ENCODE peak calls at places on chromosome 20, in nine cellular contexts. V is activated T-cell treated with anti-CD3 and anti-CD28 coated beads for 1 hour; Z is GM23248; W is memory B cell; X is ureter; T is activated T-helper 1 cell treated with anti-CD3 and anti-CD28 coated beads, Interleukin-2, amount 50 U/mL, for 16 hours; A is sigmoid colon; M is pons; G is left lung. N is an unnamed sample.

GRCh38 chr20:9119776-9120175 is 50.9 kb downstream of the PLCB4 start:
- DNase-seq in V (no peak), Z (no peak), W (no peak), X (peak), T (no peak), A (peak), M (peak), G (peak), N (no peak)

GRCh38 chr20:4516851-4517250 is 204.9 kb upstream of the PRND start:
- DNase-seq in V (no peak), Z (peak), W (no peak), X (no peak), T (no peak), A (no peak), M (no peak), G (no peak), N (no peak)

GRCh38 chr20:39855056-39855455 is 834.0 kb downstream of the MAFB start:
- DNase-seq in V (no peak), Z (peak), W (no peak), X (no peak), T (no peak), A (no peak), M (no peak), G (no peak), N (no peak)

GRCh38 chr20:49281059-49281912 is 3.4 kb upstream of the ZNFX1 start:
- DNase-seq in V (no peak), Z (peak), W (peak), X (no peak), T (no peak), A (no peak), M (no peak), G (no peak), N (no peak)

GRCh38 chr20:23520185-23520584 is 29.3 kb downstream of the CST8 start:
- DNase-seq in V (no peak), Z (no peak), W (no peak), X (no peak), T (no peak), A (no peak), M (no peak), G (no peak), N (no peak)

GRCh38 chr20:10309326-10309725 is 90.7 kb downstream of the SNAP25 start:
- DNase-seq in V (no peak), Z (peak), W (no peak), X (no peak), T (no peak), A (no peak), M (no peak), G (no peak), N (no peak)

GRCh38 chr20:51326241-51326819 is 216.2 kb downstream of the NFATC2 start:
- DNase-seq in V (peak), Z (peak), W (no peak), X (no peak), T (no peak), A (no peak), M (peak), G (no peak), N (peak)

GRCh38 chr20:44001667-44002596 is 87.3 kb downstream of the TOX2 start:
- DNase-seq in V (no peak), Z (no peak), W (no peak), X (no peak), T (no peak), A (no peak), M (no peak), G (no peak), N (no peak)

GRCh38 chr20:44167736-44168135 is 19.3 kb downstream of the JPH2 start:
- DNase-seq in V (no peak), Z (no peak), W (no peak), X (no peak), T (no peak), A (no peak), M (no peak), G (no peak), N (no peak)

GRCh38 chr20:51631011-51631950 is 88.8 kb upstream of the NFATC2 start:
- DNase-seq in V (no peak), Z (peak), W (no peak), X (peak), T (no peak), A (peak), M (peak), G (peak), N (no peak)

GRCh38 chr20:53559816-53560215 is 33.8 kb downstream of the ZNF217 start:
- DNase-seq in V (no peak), Z (peak), W (no peak), X (no peak), T (no peak), A (no peak), M (no peak), G (no peak), N (no peak)

GRCh38 chr20:5844063-5844681 is 94.0 kb downstream of the SHLD1 start:
- DNase-seq in V (peak), Z (peak), W (no peak), X (no peak), T (peak), A (no peak), M (no peak), G (no peak), N (no peak)

GRCh38 chr20:59381658-59382057 is 81.2 kb downstream of the EDN3 start:
- DNase-seq in V (no peak), Z (no peak), W (no peak), X (no peak), T (no peak), A (no peak), M (no peak), G (no peak), N (no peak)

GRCh38 chr20:20022498-20022897 is 5.3 kb downstream of the NAA20 start:
- DNase-seq in V (no peak), Z (no peak), W (no peak), X (no peak), T (no peak), A (no peak), M (no peak), G (no peak), N (no peak)

GRCh38 chr20:53001502-53002301 is 29.5 kb downstream of the TSHZ2 start:
- DNase-seq in V (no peak), Z (no peak), W (peak), X (no peak), T (no peak), A (no peak), M (no peak), G (no peak), N (no peak)

GRCh38 chr20:10970109-10970508 is 296.3 kb upstream of the JAG1 start:
- DNase-seq in V (no peak), Z (no peak), W (no peak), X (no peak), T (no peak), A (no peak), M (no peak), G (no peak), N (no peak)

GRCh38 chr20:62159835-62160234 is 16.3 kb downstream of the SS18L1 start:
- DNase-seq in V (no peak), Z (peak), W (no peak), X (no peak), T (no peak), A (no peak), M (no peak), G (no peak), N (no peak)

GRCh38 chr20:57287007-57287810 is 20.8 kb upstream of the BMP7 start:
- DNase-seq in V (no peak), Z (peak), W (no peak), X (no peak), T (no peak), A (no peak), M (no peak), G (no peak), N (no peak)